ENCODE peak calls at places on chromosomes 12 and 14, in seven cellular contexts. C is posterior vena cava, K is NCI-H748 treated with DMSO at 0.1 percent for 48 hours, B is Kasumi-1, X is amygdala, O is frontal cortex, U is germinal center. H is an unnamed sample.
A peak's percentile ranks its signal among the peaks of the same experiment; 100 is the strongest.

GRCh38 chr12:87185367-87185766 is 843.8 kb downstream of the C12orf50 start:
- DNase-seq in C (no peak), K (no peak), B (no peak), X (no peak), O (no peak), U (no peak), H (no peak)

GRCh38 chr12:32755051-32755653 is 545 bp downstream of the YARS2 start:
- DNase-seq in C (peak; percentile 91), K (peak; percentile 89), B (peak; percentile 62), X (peak; percentile 71), O (peak; percentile 13), U (peak; percentile 61), H (peak; percentile 34)

GRCh38 chr12:89082354-89082753 is 269.9 kb downstream of the DUSP6 start:
- DNase-seq in C (no peak), K (no peak), B (no peak), X (no peak), O (no peak), U (no peak), H (no peak)

GRCh38 chr12:111409403-111410228 is 3.9 kb downstream of the SH2B3 start:
- DNase-seq in C (peak; percentile 85), K (no peak), B (peak; percentile 56), X (peak; percentile 40), O (peak; percentile 61), U (no peak), H (peak; percentile 78)

GRCh38 chr12:13114251-13115052 is 11.0 kb upstream of the GSG1 start:
- DNase-seq in C (no peak), K (no peak), B (no peak), X (no peak), O (no peak), U (no peak), H (no peak)

GRCh38 chr14:100688598-100689499 is 37.8 kb upstream of the DLK1 start:
- DNase-seq in C (peak; percentile 72), K (no peak), B (peak; percentile 18), X (no peak), O (peak; percentile 63), U (no peak), H (no peak)

GRCh38 chr12:55847033-55847432 is 4.3 kb upstream of the MMP19 start:
- DNase-seq in C (peak; percentile 87), K (no peak), B (no peak), X (no peak), O (no peak), U (no peak), H (no peak)

GRCh38 chr14:78253986-78254385 is 83.8 kb downstream of the NRXN3 start:
- DNase-seq in C (no peak), K (no peak), B (no peak), X (no peak), O (no peak), U (no peak), H (no peak)

GRCh38 chr12:32115404-32116104 is 8.9 kb downstream of the BICD1 start:
- DNase-seq in C (peak; percentile 94), K (no peak), B (no peak), X (peak; percentile 30), O (peak; percentile 65), U (no peak), H (no peak)

GRCh38 chr12:106452309-106452708 is 94.8 kb downstream of the POLR3B start:
- DNase-seq in C (no peak), K (no peak), B (no peak), X (no peak), O (no peak), U (no peak), H (no peak)

GRCh38 chr12:114757926-114758325 is 74.0 kb upstream of the TBX3 start:
- DNase-seq in C (no peak), K (no peak), B (no peak), X (no peak), O (no peak), U (no peak), H (no peak)

GRCh38 chr12:79546461-79547043 is 144.2 kb downstream of the PAWR start:
- DNase-seq in C (no peak), K (no peak), B (no peak), X (no peak), O (no peak), U (no peak), H (no peak)

GRCh38 chr12:56565510-56566101 is 44.0 kb downstream of the RBMS2 start:
- DNase-seq in C (peak; percentile 91), K (peak; percentile 5), B (peak; percentile 88), X (no peak), O (peak; percentile 52), U (peak; percentile 20), H (peak; percentile 49)

GRCh38 chr14:38079268-38079667 is 128.4 kb upstream of the SSTR1 start:
- DNase-seq in C (no peak), K (no peak), B (no peak), X (no peak), O (no peak), U (no peak), H (no peak)

GRCh38 chr12:110180591-110181005 is 56.4 kb downstream of the IFT81 start:
- DNase-seq in C (no peak), K (no peak), B (no peak), X (no peak), O (no peak), U (no peak), H (no peak)

GRCh38 chr12:1217191-1217949 is 226.3 kb downstream of the ERC1 start:
- DNase-seq in C (no peak), K (peak; percentile 37), B (no peak), X (no peak), O (no peak), U (no peak), H (no peak)

GRCh38 chr12:125143491-125143890 is 78.3 kb downstream of the AACS start:
- DNase-seq in C (no peak), K (no peak), B (no peak), X (no peak), O (no peak), U (no peak), H (no peak)

GRCh38 chr12:108312885-108313203 is 26.3 kb downstream of the CMKLR1 start:
- DNase-seq in C (peak; percentile 81), K (no peak), B (no peak), X (peak; percentile 27), O (no peak), U (no peak), H (no peak)

GRCh38 chr12:89263874-89264273 is 88.4 kb downstream of the DUSP6 start:
- DNase-seq in C (no peak), K (no peak), B (no peak), X (no peak), O (no peak), U (no peak), H (no peak)

GRCh38 chr12:87425942-87426554 is 603.2 kb downstream of the C12orf50 start:
- DNase-seq in C (no peak), K (no peak), B (peak; percentile 59), X (no peak), O (no peak), U (no peak), H (no peak)

GRCh38 chr12:68236421-68237059 is 10.9 kb upstream of the IL26 start:
- DNase-seq in C (no peak), K (peak; percentile 38), B (peak; percentile 29), X (no peak), O (no peak), U (peak; percentile 51), H (no peak)

GRCh38 chr14:52363969-52364368 is 49.9 kb downstream of the PTGER2 start:
- DNase-seq in C (no peak), K (no peak), B (no peak), X (no peak), O (no peak), U (no peak), H (no peak)

H was measured in GF-D8.